ENCODE peak calls at places on chromosomes 12 and 14, in seven cellular contexts. P, S, Y, O, X, U and L are unnamed samples.

GRCh38 chr12:24960222-24960855 is 11.4 kb upstream of the BCAT1 start:
- DNase-seq in P (no peak), S (peak), Y (peak), O (peak), X (peak), U (no peak), L (no peak)

GRCh38 chr12:12508612-12509011 is 54.1 kb downstream of the DUSP16 start:
- DNase-seq in P (no peak), S (peak), Y (no peak), O (no peak), X (no peak), U (no peak), L (no peak)

GRCh38 chr14:52351561-52352491 is 37.7 kb downstream of the PTGER2 start:
- DNase-seq in P (no peak), S (peak), Y (no peak), O (no peak), X (no peak), U (peak), L (no peak)

GRCh38 chr12:106039242-106039641 is 99.5 kb downstream of the NUAK1 start:
- DNase-seq in P (no peak), S (no peak), Y (no peak), O (no peak), X (no peak), U (no peak), L (no peak)

GRCh38 chr14:93986972-93987371 is 10.1 kb upstream of the CCDC197 start:
- DNase-seq in P (no peak), S (no peak), Y (peak), O (no peak), X (no peak), U (no peak), L (no peak)

GRCh38 chr12:45730842-45731336 is 1.4 kb downstream of the ARID2 start:
- DNase-seq in P (no peak), S (peak), Y (peak), O (no peak), X (peak), U (no peak), L (no peak)

GRCh38 chr12:99521664-99522063 is 125.9 kb upstream of the GARIN6 start:
- DNase-seq in P (no peak), S (no peak), Y (no peak), O (no peak), X (no peak), U (no peak), L (no peak)

GRCh38 chr12:76909290-76909689 is 30.5 kb upstream of the CSRP2 start:
- DNase-seq in P (no peak), S (no peak), Y (no peak), O (no peak), X (no peak), U (no peak), L (no peak)

GRCh38 chr14:103887170-103887501 is 39.8 kb upstream of the PPP1R13B start:
- DNase-seq in P (no peak), S (no peak), Y (no peak), O (no peak), X (no peak), U (no peak), L (no peak)

GRCh38 chr14:100825691-100826331 is at the start of gene MEG3:
- DNase-seq in P (no peak), S (peak), Y (no peak), O (peak), X (peak), U (peak), L (no peak)

GRCh38 chr12:75862692-75863471 is 168.7 kb downstream of the PHLDA1 start:
- DNase-seq in P (no peak), S (peak), Y (no peak), O (no peak), X (peak), U (peak), L (no peak)

GRCh38 chr12:93137656-93138612 is 208.8 kb upstream of the EEA1 start:
- DNase-seq in P (no peak), S (peak), Y (no peak), O (no peak), X (peak), U (peak), L (no peak)

GRCh38 chr12:57241556-57242310 is 9.3 kb downstream of the STAC3 start:
- DNase-seq in P (no peak), S (no peak), Y (peak), O (no peak), X (no peak), U (no peak), L (no peak)

GRCh38 chr14:104989236-104989950 is 3.8 kb downstream of the CLBA1 start:
- DNase-seq in P (no peak), S (no peak), Y (no peak), O (no peak), X (no peak), U (no peak), L (no peak)

GRCh38 chr14:70827366-70828151 is 18.2 kb upstream of the MAP3K9 start:
- DNase-seq in P (no peak), S (no peak), Y (peak), O (no peak), X (no peak), U (no peak), L (no peak)

GRCh38 chr12:120234643-120235368 is 30.7 kb downstream of the PXN start:
- DNase-seq in P (no peak), S (peak), Y (peak), O (peak), X (peak), U (peak), L (peak)

GRCh38 chr14:55771242-55772025 is 191.4 kb downstream of the KTN1 start:
- DNase-seq in P (no peak), S (no peak), Y (no peak), O (no peak), X (no peak), U (no peak), L (no peak)

GRCh38 chr12:112122823-112123690 is 2.3 kb upstream of the TRAFD1 start:
- DNase-seq in P (no peak), S (peak), Y (no peak), O (no peak), X (no peak), U (peak), L (no peak)

GRCh38 chr14:100330396-100330931 is 7.3 kb downstream of the SLC25A47 start:
- DNase-seq in P (no peak), S (no peak), Y (peak), O (no peak), X (no peak), U (no peak), L (no peak)

GRCh38 chr12:124906606-124907261 is 7.7 kb downstream of the UBC start:
- DNase-seq in P (peak), S (peak), Y (no peak), O (no peak), X (peak), U (peak), L (no peak)

GRCh38 chr14:99476864-99477263 is 3.8 kb downstream of the SETD3 start:
- DNase-seq in P (no peak), S (peak), Y (no peak), O (no peak), X (no peak), U (no peak), L (no peak)

GRCh38 chr12:12482959-12483358 is 79.7 kb downstream of the DUSP16 start:
- DNase-seq in P (no peak), S (no peak), Y (no peak), O (no peak), X (no peak), U (no peak), L (no peak)